ENCODE peak calls at places on chromosomes 13 and 19, in five cellular contexts. G, C, Y, N and P are unnamed samples.
A peak's percentile ranks its signal among the peaks of the same experiment; 100 is the strongest.

GRCh38 chr19:33815410-33816340 is 19.0 kb downstream of the KCTD15 start:
- DNase-seq in G (peak; percentile 34), Y (no peak), C (peak; percentile 38), N (peak; percentile 55), P (no peak)

GRCh38 chr13:70874646-70875045 is 766.4 kb upstream of the KLHL1 start:
- DNase-seq in C (no peak), G (no peak), N (no peak), Y (no peak), P (no peak)

GRCh38 chr19:2648528-2648937 is 54.0 kb downstream of the GNG7 start:
- DNase-seq in N (peak; percentile 93), C (peak; percentile 78), G (peak; percentile 74), Y (peak; percentile 56), P (peak; percentile 82)

GRCh38 chr13:35716644-35717170 is 240.2 kb upstream of the MAB21L1 start:
- DNase-seq in C (no peak), N (no peak), G (no peak), Y (no peak), P (no peak)

GRCh38 chr13:52034616-52035226 is 10.2 kb downstream of the UTP14C start:
- DNase-seq in Y (no peak), G (peak; percentile 20), N (no peak), C (no peak), P (no peak)

GRCh38 chr19:6866646-6867255 is 20.6 kb upstream of the ADGRE1 start:
- DNase-seq in C (no peak), Y (no peak), G (no peak), N (no peak), P (no peak)

GRCh38 chr19:47284324-47284899 is 9.7 kb downstream of the INAFM1 start:
- DNase-seq in C (peak; percentile 79), N (peak; percentile 56), G (peak; percentile 68), Y (no peak), P (peak; percentile 50)

GRCh38 chr13:101703838-101704237 is 251.4 kb downstream of the ITGBL1 start:
- DNase-seq in Y (no peak), N (no peak), C (no peak), G (no peak), P (no peak)

GRCh38 chr19:41123716-41124244 is 9.5 kb downstream of the CYP2F1 start:
- DNase-seq in C (no peak), G (no peak), N (no peak), Y (no peak), P (no peak)

GRCh38 chr13:20814224-20814910 is 40.6 kb upstream of the EEF1AKMT1 start:
- DNase-seq in C (no peak), G (peak; percentile 96), Y (no peak), N (peak; percentile 58), P (peak; percentile 18)

GRCh38 chr13:30963794-30964193 is 31.3 kb downstream of the TEX26 start:
- DNase-seq in N (no peak), Y (no peak), C (no peak), G (peak; percentile 29), P (no peak)

GRCh38 chr13:90105881-90106496 is 1241.5 kb upstream of the MIR17HG start:
- DNase-seq in C (no peak), N (no peak), Y (no peak), G (no peak), P (no peak)

GRCh38 chr19:54030895-54031586 is 32.7 kb downstream of the VSTM1 start:
- DNase-seq in G (peak; percentile 24), N (no peak), Y (no peak), C (peak; percentile 40), P (no peak)

GRCh38 chr13:21671793-21672680 is 1.2 kb downstream of the FGF9 start:
- DNase-seq in G (no peak), Y (no peak), N (peak; percentile 31), C (no peak), P (no peak)

GRCh38 chr13:98103942-98104880 is 38.7 kb upstream of the FARP1 start:
- DNase-seq in Y (no peak), G (peak; percentile 43), C (no peak), N (peak; percentile 27), P (peak; percentile 43)

GRCh38 chr13:77599351-77599750 is 63.8 kb downstream of the SCEL start:
- DNase-seq in Y (no peak), N (no peak), C (no peak), G (no peak), P (no peak)

GRCh38 chr13:113002206-113002821 is 33.3 kb downstream of the MCF2L start:
- DNase-seq in C (no peak), Y (no peak), G (no peak), N (peak; percentile 92), P (no peak)

GRCh38 chr13:85277753-85278152 is 521.5 kb downstream of the SLITRK6 start:
- DNase-seq in Y (no peak), N (no peak), G (peak; percentile 21), C (no peak), P (peak; percentile 5)

GRCh38 chr13:37914781-37915391 is 45.3 kb upstream of the TRPC4 start:
- DNase-seq in N (no peak), G (peak; percentile 11), Y (no peak), C (no peak), P (no peak)

GRCh38 chr13:74633734-74634133 is 499.5 kb upstream of the KLF12 start:
- DNase-seq in Y (no peak), G (no peak), N (no peak), C (no peak), P (no peak)

GRCh38 chr19:40416918-40417713 is 3.9 kb upstream of the PRX start:
- DNase-seq in N (no peak), G (peak; percentile 35), C (peak; percentile 87), Y (no peak), P (peak; percentile 71)

GRCh38 chr13:36377822-36378480 is 31.8 kb upstream of the SPART start:
- DNase-seq in G (peak; percentile 38), Y (no peak), C (no peak), N (peak; percentile 22), P (no peak)

GRCh38 chr19:43534811-43535761 is 2.1 kb downstream of the ZNF575 start:
- DNase-seq in C (peak; percentile 54), Y (no peak), N (peak; percentile 60), G (peak; percentile 61), P (peak; percentile 59)

GRCh38 chr13:92682832-92683517 is 543.6 kb upstream of the GPC6 start:
- DNase-seq in Y (no peak), N (no peak), G (no peak), C (peak; percentile 0), P (no peak)

GRCh38 chr13:42600943-42601342 is 27.0 kb downstream of the TNFSF11 start:
- DNase-seq in N (no peak), Y (no peak), C (no peak), G (no peak), P (no peak)

GRCh38 chr19:49512970-49513745 is 697 bp downstream of the FCGRT start:
- DNase-seq in C (no peak), G (no peak), N (peak; percentile 88), Y (no peak), P (no peak)

GRCh38 chr13:37769078-37769477 is 100.5 kb downstream of the TRPC4 start:
- DNase-seq in N (no peak), C (peak; percentile 8), Y (no peak), G (no peak), P (no peak)

GRCh38 chr19:5057860-5058259 is 88.9 kb downstream of the KDM4B start:
- DNase-seq in N (peak; percentile 80), C (peak; percentile 38), G (no peak), Y (no peak), P (peak; percentile 23)

GRCh38 chr19:33152178-33152577 is 20.3 kb downstream of the WDR88 start:
- DNase-seq in Y (no peak), G (peak; percentile 50), C (no peak), N (no peak), P (no peak)

GRCh38 chr13:65907656-65908441 is 1322.3 kb downstream of the PCDH9 start:
- DNase-seq in Y (no peak), N (no peak), G (peak; percentile 40), C (no peak), P (no peak)

GRCh38 chr19:3387645-3388589 is 21.5 kb downstream of the NFIC start:
- DNase-seq in C (no peak), Y (no peak), N (peak; percentile 98), G (peak; percentile 39), P (peak; percentile 44)

GRCh38 chr13:29999492-30000372 is 149.3 kb upstream of the UBL3 start:
- DNase-seq in Y (no peak), C (no peak), G (no peak), N (no peak), P (no peak)

GRCh38 chr19:17908244-17908643 is 24.6 kb upstream of the CCDC124 start:
- DNase-seq in Y (no peak), C (no peak), N (no peak), G (no peak), P (no peak)

DNA sequence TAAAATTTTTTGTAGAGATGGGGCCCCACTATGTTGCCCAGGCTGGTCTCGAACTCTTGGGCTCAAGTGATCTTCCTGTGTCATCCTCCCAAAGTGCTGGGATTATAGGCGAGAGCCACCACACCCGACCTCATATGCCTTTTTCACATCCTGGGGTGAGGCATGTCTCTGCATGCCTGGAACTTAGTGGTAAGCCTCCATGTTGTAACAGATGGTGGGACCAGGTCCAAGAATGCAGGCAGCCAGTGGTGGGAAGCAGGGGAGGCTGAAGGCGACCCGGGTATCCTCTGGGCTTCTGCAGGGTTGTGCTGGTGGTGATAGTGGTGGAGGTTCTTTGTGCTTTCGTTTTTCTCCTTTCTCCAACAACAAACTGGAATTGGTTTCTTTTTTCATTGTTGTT is 30.1 kb upstream of the CCDC124 start:
- DNase-seq in Y (no peak), G (peak; percentile 50), C (no peak), N (no peak), P (no peak)
- TF ChIP-seq RAD21 in Y (no peak), G (no peak), C (no peak), N (no peak), P (no peak)

DNA sequence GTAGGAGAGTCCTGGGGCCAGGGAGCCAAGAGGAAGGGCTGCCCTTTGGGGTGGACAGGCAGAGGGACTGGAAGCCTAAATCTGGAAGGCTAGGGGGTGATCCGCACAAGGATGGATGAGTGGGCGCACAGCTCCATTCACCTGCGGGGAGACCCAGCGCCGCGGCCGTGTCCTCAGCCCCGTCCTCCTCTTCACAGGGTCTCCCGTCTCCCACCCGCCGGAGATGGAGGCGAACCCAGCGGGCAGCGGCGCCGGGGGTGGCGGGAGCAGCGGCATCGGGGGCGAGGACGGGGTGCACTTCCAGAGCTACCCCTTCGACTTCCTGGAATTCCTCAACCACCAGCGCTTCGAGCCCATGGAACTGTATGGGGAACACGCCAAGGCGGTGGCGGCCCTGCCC is 7.9 kb downstream of the ZNF865 start:
- DNase-seq in C (no peak), G (no peak), Y (no peak), N (peak; percentile 23), P (no peak)
- TF ChIP-seq RCOR1 in C (no peak), G (no peak), Y (no peak), N (no peak), P (no peak)

GRCh38 chr19:11179716-11180297 is 17.5 kb downstream of the KANK2 start:
- DNase-seq in C (no peak), G (no peak), Y (peak; percentile 59), N (no peak), P (no peak)
- H3K27ac ChIP-seq in C (no peak overlapping the region), G (no peak overlapping the region), Y (peak overlapping the region; percentile 86), N (no peak overlapping the region), P (no peak overlapping the region)

GRCh38 chr19:38836438-38837303 is 5.1 kb upstream of the ECH1 start:
- DNase-seq in G (no peak), Y (no peak), N (no peak), C (no peak), P (no peak)
- TF ChIP-seq RAD21 in G (no peak), Y (no peak), N (no peak), C (no peak), P (no peak)